ENCODE peak calls at places on chromosome 9, in seven cellular contexts. W is cardiac muscle cell, A is adrenal gland, R is pancreas, T is GM23248, S is AG04449, Z is fibroblast of pulmonary artery. K is an unnamed sample.

GRCh38 chr9:131773911-131774379 is 34.1 kb upstream of the RAPGEF1 start:
- DNase-seq in T (peak), S (no peak), Z (peak), W (peak), R (no peak), A (peak), K (peak)

GRCh38 chr9:96241391-96241809 is 60.6 kb downstream of the HSD17B3 start:
- DNase-seq in R (no peak), T (no peak), W (peak), Z (no peak), S (no peak), A (no peak), K (no peak)

GRCh38 chr9:134600836-134601638 is 40.6 kb upstream of the COL5A1 start:
- DNase-seq in Z (no peak), T (no peak), W (no peak), R (no peak), S (no peak), A (no peak), K (no peak)

GRCh38 chr9:98899399-98900056 is 44.2 kb upstream of the COL15A1 start:
- DNase-seq in A (peak), T (peak), W (peak), S (peak), Z (peak), R (no peak), K (peak)

GRCh38 chr9:70902171-70902570 is 219.2 kb downstream of the TRPM3 start:
- DNase-seq in W (peak), R (no peak), T (peak), Z (peak), A (no peak), S (no peak), K (peak)

GRCh38 chr9:101226803-101227202 is 158.0 kb downstream of the BAAT start:
- DNase-seq in W (no peak), S (no peak), T (no peak), A (no peak), Z (no peak), R (no peak), K (no peak)

GRCh38 chr9:120688758-120689157 is 25.5 kb downstream of the MEGF9 start:
- DNase-seq in T (no peak), Z (no peak), A (no peak), S (no peak), W (no peak), R (no peak), K (no peak)

GRCh38 chr9:78566948-78567675 is 270.2 kb downstream of the PSAT1 start:
- DNase-seq in A (no peak), Z (peak), S (no peak), W (peak), T (peak), R (no peak), K (no peak)

GRCh38 chr9:73270967-73271722 is 119.5 kb downstream of the ANXA1 start:
- DNase-seq in S (peak), A (no peak), Z (peak), R (no peak), T (peak), W (peak), K (peak)

GRCh38 chr9:37967681-37968080 is 63.8 kb upstream of the SLC25A51 start:
- DNase-seq in R (no peak), S (no peak), A (no peak), Z (no peak), W (no peak), T (no peak), K (no peak)

GRCh38 chr9:136007276-136007675 is 46.1 kb upstream of the UBAC1 start:
- DNase-seq in T (no peak), W (no peak), R (no peak), Z (no peak), A (no peak), S (no peak), K (no peak)

GRCh38 chr9:137437691-137438590 is 3.2 kb downstream of the ENTPD8 start:
- DNase-seq in W (no peak), S (no peak), R (peak), Z (no peak), T (no peak), A (no peak), K (no peak)

GRCh38 chr9:135215571-135216161 is 128.2 kb downstream of the OLFM1 start:
- DNase-seq in R (peak), A (peak), T (no peak), Z (peak), W (peak), S (no peak), K (peak)

GRCh38 chr9:118522093-118523028 is 818.2 kb downstream of the TLR4 start:
- DNase-seq in R (no peak), S (no peak), T (peak), A (peak), W (peak), Z (peak), K (peak)

DNA sequence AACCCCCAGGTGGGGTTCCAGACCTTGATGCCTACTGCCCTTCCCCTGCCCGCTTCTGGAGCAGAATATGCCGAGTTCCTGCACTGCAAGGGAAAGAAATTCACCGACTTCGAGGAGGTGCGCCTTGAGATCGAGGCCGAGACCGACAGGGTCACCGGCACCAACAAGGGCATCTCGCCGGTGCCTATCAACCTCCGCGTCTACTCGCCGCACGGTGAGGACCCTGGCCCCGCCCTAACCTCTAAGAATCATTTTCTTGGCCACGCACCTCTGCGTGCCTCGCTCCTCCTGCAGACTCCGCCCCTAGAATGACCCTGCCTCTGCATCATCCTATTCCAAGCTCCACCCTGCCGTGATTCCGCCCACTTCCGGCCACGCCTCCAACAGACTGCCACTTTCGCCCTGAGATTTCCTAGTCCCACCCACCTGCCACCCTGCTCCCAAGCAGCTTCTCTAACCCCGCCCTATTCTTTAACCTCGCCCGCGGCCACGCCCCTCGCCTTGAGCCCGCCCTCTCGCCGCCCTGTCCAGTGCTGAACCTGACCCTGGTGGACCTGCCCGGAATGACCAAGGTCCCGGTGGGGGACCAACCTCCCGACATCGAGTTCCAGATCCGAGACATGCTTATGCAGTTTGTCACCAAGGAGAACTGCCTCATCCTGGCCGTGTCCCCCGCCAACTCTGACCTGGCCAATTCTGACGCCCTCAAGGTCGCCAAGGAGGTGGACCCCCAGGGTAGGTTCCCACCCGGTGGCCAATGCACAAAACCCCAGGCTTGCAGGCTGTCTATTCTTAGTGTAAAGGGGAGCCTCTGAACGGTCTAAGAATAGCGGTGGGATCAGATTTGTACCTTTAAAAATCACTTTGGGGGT is 15.6 kb downstream of the DNM1 start:
- DNase-seq in A (peak), T (peak), S (no peak), W (peak), Z (peak), R (peak), K (peak)
- H3K4me3 ChIP-seq in A (no peak), T (no peak), S (no peak), W (peak), Z (no peak), R (peak), K (no peak)

GRCh38 chr9:89174291-89174690 is 4.3 kb downstream of the SHC3 start:
- DNase-seq in W (no peak), R (no peak), Z (no peak), T (no peak), S (no peak), A (no peak), K (no peak)
- H3K4me3 ChIP-seq in W (no peak), R (no peak), Z (no peak), T (no peak), S (no peak), A (no peak), K (no peak)

GRCh38 chr9:111152614-111153013 is 114.3 kb upstream of the LPAR1 start:
- DNase-seq in R (no peak), A (no peak), Z (no peak), T (no peak), S (no peak), W (no peak), K (no peak)
- H3K4me3 ChIP-seq in R (no peak), A (no peak), Z (no peak), T (no peak), S (no peak), W (no peak), K (no peak)

GRCh38 chr9:16701347-16701746 is 169.1 kb downstream of the BNC2 start:
- DNase-seq in S (no peak), Z (no peak), T (no peak), A (no peak), W (no peak), R (no peak), K (no peak)

GRCh38 chr9:16708638-16709435 is 161.6 kb downstream of the BNC2 start:
- DNase-seq in W (peak), T (no peak), S (no peak), R (no peak), Z (no peak), A (no peak), K (no peak)

GRCh38 chr9:16705121-16705604 is 165.3 kb downstream of the BNC2 start:
- DNase-seq in S (peak), R (peak), T (peak), W (peak), A (peak), Z (peak), K (peak)

GRCh38 chr9:16704096-16704488 is 166.4 kb downstream of the BNC2 start:
- DNase-seq in Z (peak), T (peak), S (no peak), W (no peak), R (no peak), A (no peak), K (no peak)

GRCh38 chr9:16704489-16705111 is 165.9 kb downstream of the BNC2 start:
- DNase-seq in R (no peak), W (peak), Z (no peak), T (no peak), S (no peak), A (peak), K (peak)
- H3K4me3 ChIP-seq in R (no peak), W (no peak), Z (peak), T (peak), S (peak), A (no peak), K (peak)

GRCh38 chr9:92764381-92764987 is at the start of gene BICD2:
- DNase-seq in S (no peak), A (no peak), W (no peak), Z (no peak), R (peak), T (peak), K (no peak)
- H3K4me3 ChIP-seq in S (peak), A (peak), W (peak), Z (peak), R (peak), T (peak), K (peak)